ENCODE peak calls at places on chromosomes 1 and 21, in seven cellular contexts. One of them, this sample, is unnamed.

GRCh38 chr1:244969355-244970235 is 105.3 kb upstream of the HNRNPU start:
- DNase-seq in glomerular endothelial cell: peak; percentile 92
- DNase-seq in hepatocyte: peak; percentile 85
- DNase-seq in ELF-1: peak; percentile 89
- DNase-seq in NCI-H1694 treated with DMSO at 0.1 percent for 48 hours: peak; percentile 85
- DNase-seq in GOT3: peak; percentile 77
- DNase-seq in HTR-8/SVneo: peak; percentile 42
- DNase-seq in this sample: peak; percentile 73

GRCh38 chr21:39079617-39080016 is 103.6 kb downstream of the PSMG1 start:
- DNase-seq in GOT3: no peak
- DNase-seq in NCI-H1694 treated with DMSO at 0.1 percent for 48 hours: no peak
- DNase-seq in HTR-8/SVneo: no peak
- DNase-seq in hepatocyte: no peak
- DNase-seq in ELF-1: no peak
- DNase-seq in glomerular endothelial cell: no peak
- DNase-seq in this sample: no peak

GRCh38 chr1:88655685-88656299 is 28.3 kb upstream of the PKN2 start:
- DNase-seq in ELF-1: no peak
- DNase-seq in NCI-H1694 treated with DMSO at 0.1 percent for 48 hours: peak; percentile 9
- DNase-seq in GOT3: no peak
- DNase-seq in HTR-8/SVneo: peak; percentile 3
- DNase-seq in glomerular endothelial cell: no peak
- DNase-seq in hepatocyte: peak; percentile 20
- DNase-seq in this sample: peak; percentile 14

GRCh38 chr1:52814465-52814864 is 28.1 kb upstream of the ZYG11A start:
- DNase-seq in GOT3: no peak
- DNase-seq in glomerular endothelial cell: no peak
- DNase-seq in NCI-H1694 treated with DMSO at 0.1 percent for 48 hours: no peak
- DNase-seq in HTR-8/SVneo: no peak
- DNase-seq in ELF-1: no peak
- DNase-seq in hepatocyte: peak; percentile 6
- DNase-seq in this sample: no peak

GRCh38 chr1:84712288-84712874 is 22.1 kb upstream of the SSX2IP start:
- DNase-seq in hepatocyte: no peak
- DNase-seq in NCI-H1694 treated with DMSO at 0.1 percent for 48 hours: no peak
- DNase-seq in ELF-1: no peak
- DNase-seq in HTR-8/SVneo: no peak
- DNase-seq in glomerular endothelial cell: no peak
- DNase-seq in GOT3: no peak
- DNase-seq in this sample: no peak

GRCh38 chr1:62286778-62287224 is 32.4 kb downstream of the KANK4 start:
- DNase-seq in ELF-1: peak; percentile 92
- DNase-seq in hepatocyte: no peak
- DNase-seq in glomerular endothelial cell: no peak
- DNase-seq in HTR-8/SVneo: no peak
- DNase-seq in NCI-H1694 treated with DMSO at 0.1 percent for 48 hours: no peak
- DNase-seq in GOT3: no peak
- DNase-seq in this sample: peak; percentile 48

GRCh38 chr1:42480921-42481320 is 17.8 kb downstream of the CCDC30 start:
- DNase-seq in GOT3: no peak
- DNase-seq in glomerular endothelial cell: no peak
- DNase-seq in NCI-H1694 treated with DMSO at 0.1 percent for 48 hours: no peak
- DNase-seq in hepatocyte: no peak
- DNase-seq in HTR-8/SVneo: no peak
- DNase-seq in ELF-1: no peak
- DNase-seq in this sample: no peak

GRCh38 chr1:150543500-150544143 is 5.6 kb upstream of the ADAMTSL4 start:
- DNase-seq in hepatocyte: peak; percentile 10
- DNase-seq in NCI-H1694 treated with DMSO at 0.1 percent for 48 hours: no peak
- DNase-seq in ELF-1: no peak
- DNase-seq in glomerular endothelial cell: no peak
- DNase-seq in HTR-8/SVneo: no peak
- DNase-seq in GOT3: no peak
- DNase-seq in this sample: no peak

GRCh38 chr21:44432841-44433790 is 22.2 kb upstream of the LRRC3 start:
- DNase-seq in GOT3: no peak
- DNase-seq in HTR-8/SVneo: no peak
- DNase-seq in glomerular endothelial cell: no peak
- DNase-seq in ELF-1: no peak
- DNase-seq in hepatocyte: no peak
- DNase-seq in NCI-H1694 treated with DMSO at 0.1 percent for 48 hours: no peak
- DNase-seq in this sample: no peak

GRCh38 chr1:42403880-42404400 is 23.3 kb downstream of the RIMKLA start:
- DNase-seq in hepatocyte: no peak
- DNase-seq in ELF-1: no peak
- DNase-seq in glomerular endothelial cell: no peak
- DNase-seq in GOT3: no peak
- DNase-seq in NCI-H1694 treated with DMSO at 0.1 percent for 48 hours: no peak
- DNase-seq in HTR-8/SVneo: no peak
- DNase-seq in this sample: no peak

GRCh38 chr1:60078182-60078581 is 4.6 kb upstream of the C1orf87 start:
- DNase-seq in glomerular endothelial cell: no peak
- DNase-seq in NCI-H1694 treated with DMSO at 0.1 percent for 48 hours: no peak
- DNase-seq in GOT3: no peak
- DNase-seq in hepatocyte: no peak
- DNase-seq in HTR-8/SVneo: no peak
- DNase-seq in ELF-1: no peak
- DNase-seq in this sample: no peak

GRCh38 chr1:89735449-89735848 is 85.4 kb upstream of the LRRC8D start:
- DNase-seq in hepatocyte: no peak
- DNase-seq in HTR-8/SVneo: no peak
- DNase-seq in NCI-H1694 treated with DMSO at 0.1 percent for 48 hours: no peak
- DNase-seq in ELF-1: no peak
- DNase-seq in glomerular endothelial cell: no peak
- DNase-seq in GOT3: no peak
- DNase-seq in this sample: no peak

GRCh38 chr1:151680812-151681211 is 35.8 kb downstream of the CELF3 start:
- DNase-seq in GOT3: no peak
- DNase-seq in ELF-1: no peak
- DNase-seq in glomerular endothelial cell: peak; percentile 84
- DNase-seq in NCI-H1694 treated with DMSO at 0.1 percent for 48 hours: no peak
- DNase-seq in HTR-8/SVneo: peak; percentile 76
- DNase-seq in hepatocyte: no peak
- DNase-seq in this sample: no peak

GRCh38 chr1:160780398-160780755 is 15.6 kb upstream of the LY9 start:
- DNase-seq in ELF-1: no peak
- DNase-seq in NCI-H1694 treated with DMSO at 0.1 percent for 48 hours: no peak
- DNase-seq in GOT3: no peak
- DNase-seq in hepatocyte: no peak
- DNase-seq in glomerular endothelial cell: no peak
- DNase-seq in HTR-8/SVneo: no peak
- DNase-seq in this sample: no peak

GRCh38 chr1:17012775-17013501 is 1.2 kb upstream of the ATP13A2 start:
- DNase-seq in GOT3: no peak
- DNase-seq in glomerular endothelial cell: no peak
- DNase-seq in HTR-8/SVneo: peak; percentile 32
- DNase-seq in ELF-1: peak; percentile 49
- DNase-seq in NCI-H1694 treated with DMSO at 0.1 percent for 48 hours: no peak
- DNase-seq in hepatocyte: no peak
- DNase-seq in this sample: no peak

GRCh38 chr1:77387553-77387952 is 105.7 kb downstream of the AK5 start:
- DNase-seq in GOT3: no peak
- DNase-seq in hepatocyte: no peak
- DNase-seq in ELF-1: no peak
- DNase-seq in glomerular endothelial cell: no peak
- DNase-seq in NCI-H1694 treated with DMSO at 0.1 percent for 48 hours: no peak
- DNase-seq in HTR-8/SVneo: no peak
- DNase-seq in this sample: no peak

GRCh38 chr1:110434946-110435345 is 16.0 kb upstream of the PROK1 start:
- DNase-seq in glomerular endothelial cell: no peak
- DNase-seq in GOT3: no peak
- DNase-seq in NCI-H1694 treated with DMSO at 0.1 percent for 48 hours: no peak
- DNase-seq in hepatocyte: no peak
- DNase-seq in ELF-1: no peak
- DNase-seq in HTR-8/SVneo: no peak
- DNase-seq in this sample: no peak

GRCh38 chr1:73106931-73107330 is 824.6 kb upstream of the NEGR1 start:
- DNase-seq in HTR-8/SVneo: no peak
- DNase-seq in NCI-H1694 treated with DMSO at 0.1 percent for 48 hours: no peak
- DNase-seq in GOT3: no peak
- DNase-seq in ELF-1: no peak
- DNase-seq in glomerular endothelial cell: no peak
- DNase-seq in hepatocyte: no peak
- DNase-seq in this sample: no peak

GRCh38 chr21:46325073-46325912 is 1.3 kb downstream of the PCNT start:
- DNase-seq in GOT3: no peak
- DNase-seq in hepatocyte: peak; percentile 79
- DNase-seq in NCI-H1694 treated with DMSO at 0.1 percent for 48 hours: peak; percentile 31
- DNase-seq in HTR-8/SVneo: peak; percentile 50
- DNase-seq in ELF-1: peak; percentile 75
- DNase-seq in glomerular endothelial cell: no peak
- DNase-seq in this sample: peak; percentile 50

GRCh38 chr1:181206513-181206912 is 118.0 kb downstream of the IER5 start:
- DNase-seq in NCI-H1694 treated with DMSO at 0.1 percent for 48 hours: no peak
- DNase-seq in GOT3: no peak
- DNase-seq in HTR-8/SVneo: no peak
- DNase-seq in glomerular endothelial cell: no peak
- DNase-seq in ELF-1: no peak
- DNase-seq in hepatocyte: no peak
- DNase-seq in this sample: peak; percentile 53

GRCh38 chr1:155893389-155894142 is 17.6 kb downstream of the RIT1 start:
- DNase-seq in ELF-1: no peak
- DNase-seq in GOT3: no peak
- DNase-seq in hepatocyte: peak; percentile 52
- DNase-seq in HTR-8/SVneo: peak; percentile 74
- DNase-seq in NCI-H1694 treated with DMSO at 0.1 percent for 48 hours: no peak
- DNase-seq in glomerular endothelial cell: peak; percentile 82
- DNase-seq in this sample: no peak

GRCh38 chr1:19643113-19643512 is 998 bp upstream of the NBL1 start:
- DNase-seq in ELF-1: peak; percentile 25
- DNase-seq in HTR-8/SVneo: no peak
- DNase-seq in hepatocyte: peak; percentile 57
- DNase-seq in NCI-H1694 treated with DMSO at 0.1 percent for 48 hours: no peak
- DNase-seq in GOT3: no peak
- DNase-seq in glomerular endothelial cell: no peak
- DNase-seq in this sample: no peak

GRCh38 chr1:221741364-221741970 is 422 bp downstream of the DUSP10 start:
- DNase-seq in ELF-1: no peak
- DNase-seq in GOT3: no peak
- DNase-seq in HTR-8/SVneo: no peak
- DNase-seq in glomerular endothelial cell: no peak
- DNase-seq in hepatocyte: peak; percentile 34
- DNase-seq in NCI-H1694 treated with DMSO at 0.1 percent for 48 hours: peak; percentile 54
- DNase-seq in this sample: no peak

GRCh38 chr21:34802180-34802899 is 133.5 kb downstream of the CLIC6 start:
- DNase-seq in glomerular endothelial cell: no peak
- DNase-seq in GOT3: no peak
- DNase-seq in NCI-H1694 treated with DMSO at 0.1 percent for 48 hours: no peak
- DNase-seq in hepatocyte: no peak
- DNase-seq in HTR-8/SVneo: no peak
- DNase-seq in ELF-1: no peak
- DNase-seq in this sample: no peak

GRCh38 chr1:160125761-160126160 is 10.2 kb downstream of the ATP1A2 start:
- DNase-seq in HTR-8/SVneo: peak; percentile 25
- DNase-seq in GOT3: peak; percentile 23
- DNase-seq in hepatocyte: no peak
- DNase-seq in NCI-H1694 treated with DMSO at 0.1 percent for 48 hours: no peak
- DNase-seq in ELF-1: no peak
- DNase-seq in glomerular endothelial cell: no peak
- DNase-seq in this sample: no peak

GRCh38 chr1:206637605-206638004 is 2.3 kb downstream of the DYRK3 start:
- DNase-seq in HTR-8/SVneo: no peak
- DNase-seq in GOT3: no peak
- DNase-seq in NCI-H1694 treated with DMSO at 0.1 percent for 48 hours: no peak
- DNase-seq in ELF-1: no peak
- DNase-seq in glomerular endothelial cell: no peak
- DNase-seq in hepatocyte: no peak
- DNase-seq in this sample: no peak

GRCh38 chr1:1283821-1284220 is 3.6 kb downstream of the SCNN1D start:
- DNase-seq in NCI-H1694 treated with DMSO at 0.1 percent for 48 hours: no peak
- DNase-seq in ELF-1: no peak
- DNase-seq in glomerular endothelial cell: no peak
- DNase-seq in hepatocyte: no peak
- DNase-seq in HTR-8/SVneo: no peak
- DNase-seq in GOT3: no peak
- DNase-seq in this sample: no peak

GRCh38 chr1:47866631-47867446 is 130.3 kb downstream of the TRABD2B start:
- DNase-seq in hepatocyte: peak; percentile 56
- DNase-seq in GOT3: no peak
- DNase-seq in glomerular endothelial cell: no peak
- DNase-seq in HTR-8/SVneo: no peak
- DNase-seq in NCI-H1694 treated with DMSO at 0.1 percent for 48 hours: peak; percentile 77
- DNase-seq in ELF-1: no peak
- DNase-seq in this sample: no peak

GRCh38 chr21:46639489-46640386 is 4.3 kb downstream of the PRMT2 start:
- DNase-seq in HTR-8/SVneo: peak; percentile 25
- DNase-seq in ELF-1: no peak
- DNase-seq in GOT3: no peak
- DNase-seq in hepatocyte: no peak
- DNase-seq in glomerular endothelial cell: no peak
- DNase-seq in NCI-H1694 treated with DMSO at 0.1 percent for 48 hours: peak; percentile 50
- DNase-seq in this sample: peak; percentile 17

GRCh38 chr1:182433580-182433979 is 16.4 kb upstream of the RGSL1 start:
- DNase-seq in glomerular endothelial cell: no peak
- DNase-seq in hepatocyte: no peak
- DNase-seq in ELF-1: no peak
- DNase-seq in HTR-8/SVneo: no peak
- DNase-seq in NCI-H1694 treated with DMSO at 0.1 percent for 48 hours: no peak
- DNase-seq in GOT3: no peak
- DNase-seq in this sample: no peak

GRCh38 chr1:205748398-205749093 is 1.4 kb downstream of the NUCKS1 start:
- DNase-seq in hepatocyte: peak; percentile 57
- DNase-seq in HTR-8/SVneo: no peak
- DNase-seq in GOT3: no peak
- DNase-seq in glomerular endothelial cell: peak; percentile 50
- DNase-seq in ELF-1: peak; percentile 36
- DNase-seq in NCI-H1694 treated with DMSO at 0.1 percent for 48 hours: peak; percentile 59
- DNase-seq in this sample: peak; percentile 36

GRCh38 chr1:215865060-215865459 is 298.0 kb downstream of the KCTD3 start:
- DNase-seq in glomerular endothelial cell: no peak
- DNase-seq in NCI-H1694 treated with DMSO at 0.1 percent for 48 hours: no peak
- DNase-seq in GOT3: no peak
- DNase-seq in ELF-1: no peak
- DNase-seq in HTR-8/SVneo: no peak
- DNase-seq in hepatocyte: peak; percentile 4
- DNase-seq in this sample: no peak

GRCh38 chr1:157963713-157964112 is 29.7 kb upstream of the KIRREL1 start:
- DNase-seq in glomerular endothelial cell: no peak
- DNase-seq in NCI-H1694 treated with DMSO at 0.1 percent for 48 hours: peak; percentile 68
- DNase-seq in hepatocyte: peak; percentile 85
- DNase-seq in GOT3: peak; percentile 14
- DNase-seq in HTR-8/SVneo: peak; percentile 63
- DNase-seq in ELF-1: peak; percentile 84
- DNase-seq in this sample: peak; percentile 45

GRCh38 chr1:115283249-115283648 is 54.8 kb downstream of the NGF start:
- DNase-seq in hepatocyte: no peak
- DNase-seq in NCI-H1694 treated with DMSO at 0.1 percent for 48 hours: no peak
- DNase-seq in ELF-1: no peak
- DNase-seq in HTR-8/SVneo: no peak
- DNase-seq in GOT3: no peak
- DNase-seq in glomerular endothelial cell: no peak
- DNase-seq in this sample: no peak

GRCh38 chr1:243596441-243597183 is 253.4 kb downstream of the AKT3 start:
- DNase-seq in NCI-H1694 treated with DMSO at 0.1 percent for 48 hours: no peak
- DNase-seq in HTR-8/SVneo: peak; percentile 45
- DNase-seq in hepatocyte: no peak
- DNase-seq in GOT3: no peak
- DNase-seq in glomerular endothelial cell: no peak
- DNase-seq in ELF-1: no peak
- DNase-seq in this sample: no peak

GRCh38 chr1:25609921-25610320 is 6.7 kb upstream of the MAN1C1 start:
- DNase-seq in NCI-H1694 treated with DMSO at 0.1 percent for 48 hours: no peak
- DNase-seq in hepatocyte: peak; percentile 40
- DNase-seq in glomerular endothelial cell: no peak
- DNase-seq in GOT3: no peak
- DNase-seq in ELF-1: peak; percentile 46
- DNase-seq in HTR-8/SVneo: no peak
- DNase-seq in this sample: no peak

GRCh38 chr1:5099558-5099957 is 445.1 kb downstream of the AJAP1 start:
- DNase-seq in HTR-8/SVneo: no peak
- DNase-seq in NCI-H1694 treated with DMSO at 0.1 percent for 48 hours: no peak
- DNase-seq in GOT3: no peak
- DNase-seq in hepatocyte: no peak
- DNase-seq in ELF-1: peak; percentile 74
- DNase-seq in glomerular endothelial cell: no peak
- DNase-seq in this sample: no peak

GRCh38 chr1:33972676-33973395 is 109.0 kb downstream of the HMGB4 start:
- DNase-seq in hepatocyte: no peak
- DNase-seq in GOT3: no peak
- DNase-seq in glomerular endothelial cell: no peak
- DNase-seq in HTR-8/SVneo: no peak
- DNase-seq in ELF-1: no peak
- DNase-seq in NCI-H1694 treated with DMSO at 0.1 percent for 48 hours: peak; percentile 5
- DNase-seq in this sample: peak; percentile 60

This sample was measured in cerebellum.